ENCODE peak calls at places on chromosomes 6 and 20, in six cellular contexts. I, F, L, H, E and G are unnamed samples.

GRCh38 chr6:11851405-11851804 is 72.8 kb upstream of the ADTRP start:
- DNase-seq in L (no peak), F (peak; percentile 38), H (no peak), E (no peak), I (no peak), G (no peak)

GRCh38 chr20:3461191-3461874 is 9.5 kb upstream of the ATRN start:
- DNase-seq in I (no peak), L (no peak), E (no peak), F (no peak), H (no peak), G (no peak)

GRCh38 chr20:1390552-1391403 is 2.1 kb downstream of the FKBP1A start:
- DNase-seq in H (no peak), F (no peak), L (no peak), I (peak; percentile 49), E (no peak), G (no peak)

GRCh38 chr6:113433506-113433991 is 423.6 kb upstream of the MARCKS start:
- DNase-seq in E (peak; percentile 34), H (no peak), L (no peak), I (no peak), F (peak; percentile 81), G (peak; percentile 87)

GRCh38 chr6:33700391-33701050 is 11.0 kb downstream of the UQCC2 start:
- DNase-seq in H (peak; percentile 76), I (peak; percentile 81), F (peak; percentile 77), E (peak; percentile 58), L (no peak), G (peak; percentile 72)

GRCh38 chr20:1983311-1983710 is 10.5 kb downstream of the PDYN start:
- DNase-seq in F (no peak), E (no peak), H (no peak), I (no peak), L (no peak), G (peak; percentile 18)

GRCh38 chr20:52748235-52748950 is 223.8 kb upstream of the TSHZ2 start:
- DNase-seq in I (no peak), H (no peak), L (no peak), F (no peak), E (no peak), G (no peak)

GRCh38 chr6:149985506-149985937 is 21.8 kb downstream of the ULBP1 start:
- DNase-seq in L (no peak), I (no peak), F (no peak), E (no peak), H (no peak), G (no peak)

GRCh38 chr6:65524232-65524631 is 182.8 kb downstream of the EYS start:
- DNase-seq in I (no peak), L (no peak), H (no peak), F (no peak), E (no peak), G (no peak)

GRCh38 chr6:102736941-102737368 is 1343.4 kb downstream of the GRIK2 start:
- DNase-seq in H (no peak), I (no peak), L (no peak), F (no peak), E (no peak), G (no peak)

GRCh38 chr6:121247386-121247785 is 86.9 kb downstream of the TBC1D32 start:
- DNase-seq in H (no peak), L (no peak), E (no peak), I (no peak), F (no peak), G (no peak)

GRCh38 chr6:133436652-133437051 is 195.5 kb downstream of the EYA4 start:
- DNase-seq in I (no peak), E (no peak), L (no peak), H (no peak), F (no peak), G (no peak)

GRCh38 chr20:49320460-49320859 is 42.6 kb upstream of the ZNFX1 start:
- DNase-seq in E (peak; percentile 47), H (peak; percentile 27), F (peak; percentile 78), I (peak; percentile 37), L (no peak), G (peak; percentile 28)

GRCh38 chr6:125913864-125914351 is 42.7 kb upstream of the HINT3 start:
- DNase-seq in L (no peak), E (no peak), H (no peak), F (peak; percentile 93), I (peak; percentile 78), G (no peak)

GRCh38 chr6:125415921-125416320 is 114.2 kb upstream of the HDDC2 start:
- DNase-seq in E (no peak), L (no peak), H (no peak), I (no peak), F (no peak), G (no peak)

GRCh38 chr6:100691972-100692371 is 189.2 kb downstream of the ASCC3 start:
- DNase-seq in H (no peak), F (no peak), I (no peak), E (no peak), L (no peak), G (no peak)

GRCh38 chr6:129607581-129608186 is 102.3 kb downstream of the ARHGAP18 start:
- DNase-seq in F (no peak), L (no peak), H (no peak), E (no peak), I (no peak), G (no peak)

GRCh38 chr6:52155791-52156576 is 30.2 kb upstream of the IL17A start:
- DNase-seq in F (no peak), E (no peak), L (peak; percentile 87), H (no peak), I (peak; percentile 9), G (peak; percentile 65)

GRCh38 chr20:63830821-63831593 is at the start of gene ZBTB46:
- DNase-seq in E (no peak), I (no peak), L (no peak), H (peak; percentile 97), F (no peak), G (peak; percentile 70)

GRCh38 chr6:112680076-112680475 is 332.9 kb downstream of the RFPL4B start:
- DNase-seq in E (no peak), H (no peak), F (no peak), I (no peak), L (no peak), G (no peak)

GRCh38 chr6:118650500-118651281 is 700 bp downstream of the CEP85L start:
- DNase-seq in I (no peak), F (peak; percentile 35), L (no peak), E (no peak), H (peak; percentile 61), G (peak; percentile 75)

GRCh38 chr6:121506761-121507754 is 71.6 kb downstream of the GJA1 start:
- DNase-seq in H (no peak), I (no peak), E (no peak), L (no peak), F (no peak), G (peak; percentile 54)

GRCh38 chr6:12312736-12313135 is 22.6 kb downstream of the EDN1 start:
- DNase-seq in I (no peak), F (no peak), L (no peak), E (no peak), H (no peak), G (no peak)

GRCh38 chr20:64149809-64150560 is 14.3 kb upstream of the MYT1 start:
- DNase-seq in I (no peak), L (no peak), F (no peak), E (no peak), H (no peak), G (no peak)

GRCh38 chr6:85049282-85049681 is 284.9 kb upstream of the TBX18 start:
- DNase-seq in L (no peak), F (no peak), H (no peak), E (no peak), I (peak; percentile 91), G (no peak)

GRCh38 chr20:50224052-50224451 is 33.4 kb downstream of the CEBPB start:
- DNase-seq in L (no peak), F (no peak), H (no peak), E (no peak), I (no peak), G (no peak)

GRCh38 chr20:46683620-46683938 is 5.7 kb downstream of the TP53RK start:
- DNase-seq in E (no peak), L (no peak), I (no peak), H (no peak), F (no peak), G (no peak)

GRCh38 chr20:46681032-46681854 is 8.0 kb downstream of the TP53RK start:
- DNase-seq in L (peak; percentile 27), H (peak; percentile 62), E (peak; percentile 82), I (peak; percentile 52), F (peak; percentile 57), G (peak; percentile 79)

GRCh38 chr20:46682063-46682821 is 7.0 kb downstream of the TP53RK start:
- DNase-seq in H (no peak), E (no peak), I (no peak), F (no peak), L (no peak), G (no peak)

GRCh38 chr20:46683068-46683477 is 6.2 kb downstream of the TP53RK start:
- DNase-seq in F (no peak), E (no peak), L (no peak), I (peak; percentile 58), H (peak; percentile 35), G (no peak)

GRCh38 chr20:46683939-46684750 is 5.1 kb downstream of the TP53RK start:
- DNase-seq in E (no peak), L (no peak), F (no peak), I (peak; percentile 39), H (peak; percentile 77), G (no peak)
- TF ChIP-seq MYC in E (no peak), L (no peak), F (no peak), I (no peak), H (peak; percentile 94), G (no peak)

DNA sequence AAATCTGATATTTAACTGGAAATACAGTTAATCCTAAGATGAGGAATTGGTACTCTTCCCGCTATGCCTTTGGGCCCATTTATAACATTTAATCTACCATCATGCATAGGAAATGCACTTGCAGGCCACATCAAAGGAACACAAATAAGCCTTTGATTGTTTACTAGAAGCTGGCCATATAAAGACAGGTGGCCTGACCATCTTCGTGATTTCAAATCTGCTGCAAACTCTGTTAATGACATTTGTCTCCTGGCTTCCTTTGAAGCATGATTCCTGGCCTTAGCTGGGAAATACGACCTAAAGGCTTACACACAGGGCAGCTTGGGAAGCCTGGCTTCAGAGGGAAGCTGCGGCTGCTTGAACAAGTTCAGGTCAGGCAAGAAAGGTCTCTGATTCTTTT is 552.1 kb downstream of the CDH26 start:
- DNase-seq in I (no peak), F (no peak), H (no peak), E (no peak), L (no peak), G (no peak)
- TF ChIP-seq MYC in I (no peak), F (no peak), H (no peak), E (no peak), L (no peak), G (no peak)

DNA sequence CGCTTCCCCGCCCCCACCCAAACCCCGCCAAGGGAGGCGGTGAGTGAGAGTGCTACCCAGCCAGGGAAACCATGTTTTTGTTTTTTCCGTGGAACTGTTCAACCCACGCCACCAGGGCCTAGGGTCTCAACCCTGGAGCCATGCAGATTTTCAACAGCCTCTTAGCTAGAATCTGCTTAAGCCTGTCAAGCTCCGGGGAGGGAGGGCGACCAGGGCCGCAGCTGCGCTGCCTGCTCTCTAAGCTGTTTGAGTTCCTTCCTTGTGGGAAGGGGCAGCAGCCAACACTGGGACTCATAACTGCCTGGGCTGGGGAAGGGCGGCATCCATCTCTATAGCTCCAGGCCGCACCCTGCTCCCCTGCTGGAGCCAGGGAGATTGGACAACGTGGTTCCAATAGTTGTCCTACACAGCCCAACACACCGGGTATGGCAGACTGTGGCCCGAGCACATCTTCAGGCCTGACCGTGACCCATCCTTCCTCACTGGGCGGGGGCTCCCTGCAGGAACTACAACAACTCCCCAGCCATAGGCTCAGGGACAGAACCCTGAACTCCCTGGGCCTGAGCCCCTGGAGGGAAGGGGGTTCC is 1065.7 kb upstream of the MANEA start:
- DNase-seq in E (no peak), H (no peak), I (no peak), F (no peak), L (no peak), G (no peak)
- TF ChIP-seq MYC in E (no peak), H (no peak), I (no peak), F (no peak), L (no peak), G (no peak)

GRCh38 chr6:46421939-46422338 is 69.3 kb downstream of the RCAN2 start:
- DNase-seq in L (no peak), F (no peak), H (no peak), E (no peak), I (no peak), G (no peak)
- TF ChIP-seq MYC in L (no peak), F (no peak), H (no peak), E (no peak), I (no peak), G (no peak)